ENCODE peak calls at places on chromosomes 7 and 10, in five cellular contexts. One of them, this sample, is unnamed.

GRCh38 chr10:131242007-131242406 is 69.5 kb downstream of the TCERG1L start:
- DNase-seq in HepG2: peak; percentile 9
- DNase-seq in GM12878: no peak
- DNase-seq in K562: peak; percentile 32
- DNase-seq in A549: peak; percentile 22
- DNase-seq in this sample: peak; percentile 35

GRCh38 chr7:145169908-145170307 is 334.1 kb upstream of the TPK1 start:
- DNase-seq in GM12878: no peak
- DNase-seq in HepG2: no peak
- DNase-seq in K562: no peak
- DNase-seq in A549: peak; percentile 1
- DNase-seq in this sample: no peak

GRCh38 chr10:127850944-127851343 is 41.8 kb downstream of the CLRN3 start:
- DNase-seq in A549: no peak
- DNase-seq in GM12878: no peak
- DNase-seq in HepG2: no peak
- DNase-seq in K562: no peak
- DNase-seq in this sample: no peak

GRCh38 chr7:9083837-9084236 is 650.4 kb downstream of the NXPH1 start:
- DNase-seq in A549: no peak
- DNase-seq in HepG2: no peak
- DNase-seq in GM12878: no peak
- DNase-seq in K562: no peak
- DNase-seq in this sample: no peak

GRCh38 chr7:149256568-149256967 is 5.4 kb upstream of the ZNF783 start:
- DNase-seq in HepG2: no peak
- DNase-seq in A549: no peak
- DNase-seq in GM12878: no peak
- DNase-seq in K562: no peak
- DNase-seq in this sample: no peak

GRCh38 chr7:37045786-37046185 is 321.5 kb upstream of the AOAH start:
- DNase-seq in K562: no peak
- DNase-seq in A549: no peak
- DNase-seq in GM12878: no peak
- DNase-seq in HepG2: no peak
- DNase-seq in this sample: no peak

GRCh38 chr7:70698219-70698832 is 433.6 kb upstream of the GALNT17 start:
- DNase-seq in K562: peak; percentile 51
- DNase-seq in A549: peak; percentile 55
- DNase-seq in HepG2: peak; percentile 38
- DNase-seq in GM12878: no peak
- DNase-seq in this sample: no peak

GRCh38 chr10:67884313-67884841 is at the start of gene SIRT1:
- DNase-seq in K562: peak; percentile 97
- DNase-seq in A549: peak; percentile 96
- DNase-seq in HepG2: peak; percentile 88
- DNase-seq in GM12878: peak; percentile 71
- DNase-seq in this sample: peak; percentile 96

GRCh38 chr10:1411451-1411850 is 325.9 kb downstream of the ADARB2 start:
- DNase-seq in K562: no peak
- DNase-seq in GM12878: no peak
- DNase-seq in A549: no peak
- DNase-seq in HepG2: no peak
- DNase-seq in this sample: no peak

GRCh38 chr7:107658467-107658866 is 2.2 kb upstream of the SLC26A4 start:
- DNase-seq in A549: no peak
- DNase-seq in K562: no peak
- DNase-seq in GM12878: no peak
- DNase-seq in HepG2: no peak
- DNase-seq in this sample: no peak

GRCh38 chr7:84479059-84479458 is 284.5 kb upstream of the SEMA3A start:
- DNase-seq in A549: no peak
- DNase-seq in HepG2: no peak
- DNase-seq in K562: no peak
- DNase-seq in GM12878: no peak
- DNase-seq in this sample: no peak

GRCh38 chr7:121605297-121605640 is 209.2 kb upstream of the FAM3C start:
- DNase-seq in HepG2: peak; percentile 9
- DNase-seq in A549: no peak
- DNase-seq in GM12878: no peak
- DNase-seq in K562: no peak
- DNase-seq in this sample: no peak

GRCh38 chr10:44395902-44396670 is 11.2 kb upstream of the CXCL12 start:
- DNase-seq in GM12878: no peak
- DNase-seq in HepG2: no peak
- DNase-seq in K562: no peak
- DNase-seq in A549: no peak
- DNase-seq in this sample: no peak

DNA sequence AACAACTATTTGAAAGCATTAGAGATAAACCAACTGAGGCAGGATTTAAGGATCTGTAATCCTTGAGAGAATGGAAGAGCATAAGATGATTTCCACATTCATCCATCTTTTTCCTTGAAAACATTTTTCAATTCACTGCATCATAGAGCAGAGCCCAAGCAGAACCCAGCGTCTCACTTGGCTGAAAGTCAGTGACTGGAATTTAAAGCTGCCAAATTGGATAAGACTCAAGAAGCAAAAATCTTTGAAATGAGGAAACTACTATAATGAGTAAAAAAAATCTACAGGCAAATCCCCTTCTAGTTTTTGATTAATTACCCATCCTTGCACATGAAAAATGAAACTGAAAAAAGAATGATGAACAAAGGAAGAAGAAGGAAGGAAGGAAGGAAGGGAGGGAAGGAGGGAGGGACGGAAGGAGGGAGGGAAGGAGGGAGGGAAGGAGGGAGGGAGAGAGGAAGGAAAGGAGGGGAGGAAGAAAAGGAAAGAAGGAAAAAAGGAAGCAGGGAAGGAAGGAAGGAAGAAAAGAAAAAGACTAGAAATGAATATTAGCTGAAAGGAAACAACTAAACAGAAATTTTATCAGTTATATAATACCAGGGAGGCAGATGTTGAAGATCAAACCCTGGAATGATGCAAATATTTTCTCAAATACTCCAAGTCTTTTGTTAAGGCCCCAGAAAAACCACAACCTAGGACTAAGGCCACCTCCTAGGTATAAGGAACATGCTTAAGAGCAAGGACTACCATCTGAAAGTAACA is 336.3 kb upstream of the MAGI2 start:
- DNase-seq in A549: no peak
- DNase-seq in K562: no peak
- DNase-seq in HepG2: no peak
- DNase-seq in GM12878: no peak
- DNase-seq in this sample: no peak
- TF ChIP-seq ESRRA in A549: no peak
- TF ChIP-seq ESRRA in K562: no peak
- TF ChIP-seq ESRRA in HepG2: no peak
- TF ChIP-seq ESRRA in GM12878: no peak
- TF ChIP-seq ESRRA in this sample: no peak

GRCh38 chr10:4825456-4825867 is 545 bp upstream of the AKR1E2 start:
- DNase-seq in A549: no peak
- DNase-seq in GM12878: no peak
- DNase-seq in HepG2: no peak
- DNase-seq in K562: no peak
- DNase-seq in this sample: no peak
- TF ChIP-seq ESRRA in A549: no peak
- TF ChIP-seq ESRRA in GM12878: no peak
- TF ChIP-seq ESRRA in HepG2: no peak
- TF ChIP-seq ESRRA in K562: no peak
- TF ChIP-seq ESRRA in this sample: no peak

GRCh38 chr7:131604841-131605279 is 48.4 kb upstream of the PODXL start:
- DNase-seq in A549: peak; percentile 56
- DNase-seq in GM12878: no peak
- DNase-seq in K562: no peak
- DNase-seq in HepG2: no peak
- DNase-seq in this sample: no peak
- TF ChIP-seq ESRRA in A549: no peak
- TF ChIP-seq ESRRA in GM12878: no peak
- TF ChIP-seq ESRRA in K562: no peak
- TF ChIP-seq ESRRA in HepG2: no peak
- TF ChIP-seq ESRRA in this sample: no peak

DNA sequence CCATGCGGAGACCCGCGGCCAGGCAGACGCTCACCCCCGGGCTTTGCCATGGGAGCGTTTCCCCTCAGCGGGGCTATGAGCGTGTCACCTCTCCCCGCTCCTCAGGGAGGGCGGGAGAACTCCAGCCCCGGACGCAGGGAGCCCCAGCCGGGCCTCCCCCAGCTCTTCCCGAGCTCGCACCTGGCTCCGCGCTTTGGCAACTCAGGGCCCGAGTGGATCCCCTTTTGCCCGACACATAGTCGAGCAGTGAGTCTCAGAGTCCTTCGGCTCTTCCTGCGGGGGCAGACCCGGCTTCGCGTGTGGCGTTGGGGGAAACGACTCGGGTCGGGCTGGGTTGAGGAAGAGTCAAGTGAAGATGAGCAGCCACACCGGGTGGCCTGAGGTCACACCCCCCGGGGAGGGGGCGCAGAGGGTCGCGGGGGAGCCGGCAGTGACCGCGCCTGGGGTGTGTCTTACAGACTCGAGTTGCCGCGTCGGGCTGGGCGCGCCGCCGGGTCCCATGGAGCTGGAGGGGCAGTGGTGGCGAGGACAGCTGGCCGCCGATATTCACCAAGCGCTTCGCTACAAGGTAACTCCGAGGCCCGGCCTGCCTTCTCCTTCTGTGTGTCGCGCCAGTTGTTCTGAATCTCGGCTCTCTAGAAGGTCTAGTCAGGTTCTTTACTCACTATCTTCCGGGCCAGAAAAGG is 655 bp downstream of the CCNJ start:
- DNase-seq in K562: peak; percentile 51
- DNase-seq in A549: peak; percentile 40
- DNase-seq in GM12878: no peak
- DNase-seq in HepG2: peak; percentile 24
- DNase-seq in this sample: peak; percentile 44
- TF ChIP-seq ESRRA in K562: no peak
- TF ChIP-seq ESRRA in A549: no peak
- TF ChIP-seq ESRRA in GM12878: no peak
- TF ChIP-seq ESRRA in HepG2: no peak
- TF ChIP-seq ESRRA in this sample: no peak

DNA sequence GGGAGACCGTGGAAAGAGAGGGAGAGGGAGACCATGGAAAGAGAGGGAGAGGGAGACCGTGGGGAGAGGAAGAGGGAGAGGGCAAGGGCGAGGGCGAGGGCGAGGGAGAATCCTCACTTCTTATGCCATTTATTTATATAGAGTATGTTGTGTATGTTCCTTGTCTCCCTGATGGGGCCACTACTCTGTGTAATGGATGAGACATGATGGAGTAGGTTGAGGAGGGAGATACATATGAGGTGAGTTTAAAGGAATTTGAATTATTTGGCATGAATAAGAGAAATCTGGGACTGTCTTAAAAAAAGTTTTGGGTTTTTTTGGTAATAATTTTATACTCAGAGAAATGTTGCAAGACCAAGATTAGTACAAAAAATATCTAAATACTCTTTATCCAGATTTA is 20.0 kb downstream of the CCSER2 start:
- DNase-seq in GM12878: no peak
- DNase-seq in K562: no peak
- DNase-seq in HepG2: no peak
- DNase-seq in A549: no peak
- DNase-seq in this sample: no peak
- TF ChIP-seq ESRRA in GM12878: no peak
- TF ChIP-seq ESRRA in K562: no peak
- TF ChIP-seq ESRRA in HepG2: no peak
- TF ChIP-seq ESRRA in A549: no peak
- TF ChIP-seq ESRRA in this sample: no peak

DNA sequence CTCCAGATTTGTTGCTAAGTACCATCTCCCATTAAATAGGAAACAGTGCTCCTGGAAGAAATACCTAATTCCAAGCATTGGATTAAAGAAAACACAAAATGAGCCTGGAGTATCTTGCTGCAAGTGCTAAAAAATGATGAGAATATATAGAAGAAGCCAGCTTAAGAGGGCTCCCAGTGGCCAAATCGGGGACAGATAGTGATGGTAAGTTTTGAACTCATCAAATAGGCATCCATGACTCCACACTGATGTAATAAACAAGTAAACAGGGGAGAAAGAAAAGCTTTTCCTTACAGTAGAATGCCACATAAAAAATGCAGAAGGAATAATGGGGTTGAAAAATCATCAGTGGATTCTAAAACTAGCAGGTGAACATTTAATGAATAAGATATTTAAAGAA is 72.4 kb downstream of the CTTNBP2 start:
- DNase-seq in K562: no peak
- DNase-seq in HepG2: no peak
- DNase-seq in GM12878: no peak
- DNase-seq in A549: no peak
- DNase-seq in this sample: no peak
- TF ChIP-seq ESRRA in K562: no peak
- TF ChIP-seq ESRRA in HepG2: no peak
- TF ChIP-seq ESRRA in GM12878: no peak
- TF ChIP-seq ESRRA in A549: no peak
- TF ChIP-seq ESRRA in this sample: no peak

GRCh38 chr7:44486693-44487092 is 3.8 kb downstream of the NUDCD3 start:
- DNase-seq in HepG2: no peak
- DNase-seq in K562: no peak
- DNase-seq in A549: peak; percentile 18
- DNase-seq in GM12878: no peak
- DNase-seq in this sample: no peak

GRCh38 chr7:44488955-44489354 is 1.5 kb downstream of the NUDCD3 start:
- DNase-seq in K562: no peak
- DNase-seq in A549: no peak
- DNase-seq in HepG2: no peak
- DNase-seq in GM12878: no peak
- DNase-seq in this sample: no peak

GRCh38 chr7:44490351-44491200 is at the start of gene NUDCD3:
- DNase-seq in A549: peak; percentile 91
- DNase-seq in K562: peak; percentile 88
- DNase-seq in HepG2: peak; percentile 75
- DNase-seq in GM12878: peak; percentile 48
- DNase-seq in this sample: peak; percentile 83

GRCh38 chr7:44491229-44491628 is 771 bp upstream of the NUDCD3 start:
- DNase-seq in A549: no peak
- DNase-seq in K562: no peak
- DNase-seq in GM12878: no peak
- DNase-seq in HepG2: no peak
- DNase-seq in this sample: no peak

GRCh38 chr7:44489955-44490350 is 505 bp downstream of the NUDCD3 start:
- DNase-seq in GM12878: no peak
- DNase-seq in K562: peak; percentile 28
- DNase-seq in A549: no peak
- DNase-seq in HepG2: no peak
- DNase-seq in this sample: no peak
- TF ChIP-seq ESRRA in GM12878: no peak
- TF ChIP-seq ESRRA in K562: no peak
- TF ChIP-seq ESRRA in A549: no peak
- TF ChIP-seq ESRRA in HepG2: no peak
- TF ChIP-seq ESRRA in this sample: no peak

This sample was measured in WTC11.